ENCODE peak calls at places on chromosomes 12 and 14, in five cellular contexts. H is sigmoid colon, Y is suprapubic skin, F is GM12891, I is GM23338. Z is an unnamed sample.

GRCh38 chr14:92794547-92794941 is 439 bp downstream of the GOLGA5 start:
- DNase-seq in H (peak), Y (peak), F (peak), I (peak), Z (no peak)

GRCh38 chr14:77832301-77832700 is 32.4 kb downstream of the ADCK1 start:
- DNase-seq in H (no peak), Y (no peak), F (no peak), I (no peak), Z (no peak)

GRCh38 chr12:43816168-43816567 is 10.1 kb upstream of the TWF1 start:
- DNase-seq in H (no peak), Y (no peak), F (no peak), I (no peak), Z (no peak)

GRCh38 chr12:38144601-38145436 is 171.8 kb upstream of the ALG10B start:
- DNase-seq in H (no peak), Y (no peak), F (no peak), I (no peak), Z (no peak)

GRCh38 chr12:120856980-120857379 is 47.2 kb downstream of the SPPL3 start:
- DNase-seq in H (no peak), Y (no peak), F (no peak), I (peak), Z (no peak)

GRCh38 chr14:99173086-99173485 is 98.9 kb downstream of the BCL11B start:
- DNase-seq in H (peak), Y (peak), F (no peak), I (no peak), Z (no peak)

GRCh38 chr14:54329082-54329695 is 67.6 kb upstream of the CDKN3 start:
- DNase-seq in H (no peak), Y (no peak), F (peak), I (peak), Z (no peak)

GRCh38 chr14:75399819-75400678 is 27.8 kb upstream of the JDP2 start:
- DNase-seq in H (peak), Y (peak), F (no peak), I (no peak), Z (peak)

GRCh38 chr14:62002636-62003035 is 240.4 kb downstream of the SNAPC1 start:
- DNase-seq in H (no peak), Y (no peak), F (no peak), I (no peak), Z (no peak)

GRCh38 chr12:4443616-4444015 is 2.0 kb downstream of the FGF6 start:
- DNase-seq in H (no peak), Y (no peak), F (no peak), I (no peak), Z (peak)

GRCh38 chr12:107014050-107014449 is 27.1 kb upstream of the MTERF2 start:
- DNase-seq in H (no peak), Y (no peak), F (no peak), I (peak), Z (no peak)

GRCh38 chr12:13695781-13696180 is 285.6 kb downstream of the GRIN2B start:
- DNase-seq in H (no peak), Y (no peak), F (no peak), I (no peak), Z (no peak)

GRCh38 chr12:34605510-34605887 is 583.2 kb downstream of the ALG10 start:
- DNase-seq in H (no peak), Y (peak), F (no peak), I (no peak), Z (peak)

GRCh38 chr12:23039834-23040233 is 414.9 kb downstream of the ETNK1 start:
- DNase-seq in H (no peak), Y (no peak), F (no peak), I (no peak), Z (no peak)

GRCh38 chr12:1919284-1919683 is 832 bp upstream of the CACNA2D4 start:
- DNase-seq in H (no peak), Y (no peak), F (no peak), I (no peak), Z (peak)

GRCh38 chr14:52266782-52267181 is 716 bp upstream of the PTGDR start:
- DNase-seq in H (no peak), Y (no peak), F (no peak), I (no peak), Z (no peak)

GRCh38 chr14:104546021-104546491 is 33.5 kb upstream of the C14orf180 start:
- DNase-seq in H (peak), Y (no peak), F (no peak), I (no peak), Z (peak)

GRCh38 chr12:1287446-1287975 is 296.5 kb downstream of the ERC1 start:
- DNase-seq in H (no peak), Y (no peak), F (no peak), I (peak), Z (no peak)

GRCh38 chr12:27970981-27971489 is 1.5 kb downstream of the PTHLH start:
- DNase-seq in H (no peak), Y (no peak), F (no peak), I (peak), Z (no peak)

GRCh38 chr14:59632381-59632780 is 55.8 kb upstream of the CCDC175 start:
- DNase-seq in H (no peak), Y (no peak), F (no peak), I (peak), Z (no peak)

GRCh38 chr14:58805057-58805456 is 167.3 kb downstream of the DACT1 start:
- DNase-seq in H (no peak), Y (no peak), F (no peak), I (no peak), Z (no peak)

GRCh38 chr14:35959835-35960234 is 133.7 kb downstream of the BRMS1L start:
- DNase-seq in H (no peak), Y (no peak), F (no peak), I (no peak), Z (no peak)

GRCh38 chr12:32106153-32106516 is 512 bp upstream of the BICD1 start:
- DNase-seq in H (no peak), Y (no peak), F (no peak), I (no peak), Z (no peak)

GRCh38 chr12:114680498-114681148 is 3.4 kb downstream of the TBX3 start:
- DNase-seq in H (no peak), Y (no peak), F (no peak), I (no peak), Z (no peak)

GRCh38 chr12:6949063-6949594 is 2.0 kb upstream of the PTPN6 start:
- DNase-seq in H (no peak), Y (no peak), F (no peak), I (no peak), Z (peak)

GRCh38 chr12:6764011-6764828 is 1.9 kb upstream of the PTMS start:
- DNase-seq in H (peak), Y (peak), F (peak), I (peak), Z (peak)

GRCh38 chr14:43410631-43411030 is 1096.5 kb downstream of the FSCB start:
- DNase-seq in H (no peak), Y (no peak), F (no peak), I (peak), Z (peak)

GRCh38 chr14:36988568-36988967 is 183.8 kb downstream of the SLC25A21 start:
- DNase-seq in H (no peak), Y (no peak), F (no peak), I (no peak), Z (no peak)

GRCh38 chr14:58426819-58427288 is 477 bp downstream of the TIMM9 start:
- DNase-seq in H (peak), Y (peak), F (no peak), I (peak), Z (peak)

GRCh38 chr12:54413284-54414190 is 5.5 kb downstream of the ITGA5 start:
- DNase-seq in H (peak), Y (peak), F (peak), I (no peak), Z (peak)

GRCh38 chr12:126191037-126191891 is 1126.0 kb downstream of the AACS start:
- DNase-seq in H (no peak), Y (no peak), F (no peak), I (peak), Z (peak)

GRCh38 chr14:53838374-53838773 is 118.3 kb downstream of the BMP4 start:
- DNase-seq in H (no peak), Y (no peak), F (no peak), I (no peak), Z (no peak)

GRCh38 chr12:117039891-117040309 is 59.3 kb downstream of the TESC start:
- DNase-seq in H (no peak), Y (no peak), F (no peak), I (no peak), Z (peak)

GRCh38 chr12:38720661-38721060 is 184.7 kb downstream of the CPNE8 start:
- DNase-seq in H (no peak), Y (no peak), F (no peak), I (no peak), Z (no peak)

GRCh38 chr12:52874573-52875435 is 26.0 kb upstream of the KRT78 start:
- DNase-seq in H (no peak), Y (no peak), F (no peak), I (no peak), Z (no peak)

GRCh38 chr14:64848239-64848638 is 31.5 kb downstream of the SPTB start:
- DNase-seq in H (no peak), Y (no peak), F (no peak), I (no peak), Z (no peak)

GRCh38 chr14:102795060-102795925 is 18.0 kb downstream of the TRAF3 start:
- DNase-seq in H (peak), Y (peak), F (no peak), I (no peak), Z (no peak)

GRCh38 chr12:28574746-28575592 is 384.7 kb downstream of the CCDC91 start:
- DNase-seq in H (no peak), Y (no peak), F (no peak), I (no peak), Z (no peak)

DNA sequence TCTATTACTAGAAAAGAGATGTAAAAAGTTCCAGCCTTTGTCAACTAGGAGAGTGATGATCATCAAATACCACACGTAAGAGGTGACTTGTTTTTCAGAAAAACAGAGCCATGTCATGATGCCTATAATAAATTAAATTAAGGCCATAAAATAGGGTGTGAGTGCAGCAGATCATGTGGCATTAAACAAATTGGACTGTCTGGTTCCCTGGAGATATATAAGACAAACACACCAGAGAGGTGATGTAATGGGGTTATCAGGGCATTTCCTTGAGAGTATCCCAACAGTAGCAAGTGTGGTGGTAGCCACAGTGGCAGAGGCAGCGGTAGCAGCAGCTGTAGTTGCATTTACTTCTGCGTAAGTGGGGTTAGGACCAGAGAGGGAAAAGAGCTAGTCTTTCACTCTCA is 14.6 kb upstream of the GALNT6 start:
- DNase-seq in H (no peak), Y (no peak), F (no peak), I (no peak), Z (no peak)
- TF ChIP-seq POLR2AphosphoS5 in H (no peak), Y (no peak), F (no peak), I (no peak), Z (no peak)

GRCh38 chr12:79690606-79691298 is at the start of gene PAWR:
- DNase-seq in H (peak), Y (peak), F (peak), I (peak), Z (peak)

GRCh38 chr12:79690156-79690605 is 583 bp downstream of the PAWR start:
- DNase-seq in H (no peak), Y (peak), F (no peak), I (peak), Z (peak)

GRCh38 chr12:79692860-79693605 is 2.3 kb upstream of the PAWR start:
- DNase-seq in H (no peak), Y (no peak), F (no peak), I (no peak), Z (no peak)

GRCh38 chr12:79692249-79692619 is 1.5 kb upstream of the PAWR start:
- DNase-seq in H (no peak), Y (no peak), F (no peak), I (no peak), Z (no peak)

GRCh38 chr12:79691299-79692248 is 810 bp upstream of the PAWR start:
- DNase-seq in H (no peak), Y (peak), F (no peak), I (no peak), Z (no peak)
- TF ChIP-seq POLR2AphosphoS5 in H (peak), Y (peak), F (no peak), I (no peak), Z (no peak)

DNA sequence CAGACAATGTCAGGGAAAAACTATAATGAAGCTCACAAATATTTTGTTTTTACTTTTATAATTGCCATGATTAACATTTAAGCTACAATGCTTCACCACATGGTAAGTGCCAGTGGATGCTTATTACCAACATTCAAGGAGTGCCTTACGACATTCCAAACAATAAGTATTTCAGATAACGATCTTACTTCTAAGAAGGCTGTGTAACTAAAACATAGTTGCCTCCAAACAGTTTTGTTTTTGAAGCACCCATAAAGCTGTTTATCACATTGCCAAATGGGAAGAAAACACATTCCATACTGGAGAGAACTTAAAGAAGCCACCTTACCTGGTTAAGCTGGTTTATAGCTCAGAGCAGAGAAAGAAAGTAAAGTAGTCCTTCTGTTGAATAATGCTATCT is 78.8 kb downstream of the RPS6KA5 start:
- DNase-seq in H (no peak), Y (no peak), F (no peak), I (no peak), Z (no peak)
- TF ChIP-seq POLR2AphosphoS5 in H (no peak), Y (no peak), F (no peak), I (no peak), Z (no peak)

GRCh38 chr12:131434208-131435125 is 276.4 kb upstream of the SFSWAP start:
- DNase-seq in H (peak), Y (peak), F (no peak), I (no peak), Z (peak)
- TF ChIP-seq POLR2AphosphoS5 in H (no peak), Y (no peak), F (no peak), I (no peak), Z (peak)